ENCODE peak calls at places on chromosome X, in four cellular contexts. I is WERI-Rb-1; A is psoas muscle; E is CD8-positive, alpha-beta T cell. J is an unnamed sample. For H3K36me3 and H3K27me3, the result is how much of the 10 kb centered on the place peaks cover.

GRCh38 chrX:119573840-119574393 is 446 bp upstream of the UBE2A start:
- DNase-seq in I (peak), A (peak), E (no peak), J (peak)

GRCh38 chrX:55119712-55120111 is 30.9 kb downstream of the PAGE2 start:
- DNase-seq in A (no peak), I (no peak), E (no peak), J (no peak)

GRCh38 chrX:1577845-1578244 is 13.6 kb upstream of the AKAP17A start:
- DNase-seq in A (no peak), E (no peak), I (no peak), J (no peak)

GRCh38 chrX:54248309-54248708 is 65.3 kb upstream of the FAM120C start:
- DNase-seq in E (no peak), I (no peak), A (no peak), J (no peak)

GRCh38 chrX:32448320-32448719 is 763.0 kb downstream of the DMD start:
- DNase-seq in I (no peak), A (no peak), E (no peak), J (no peak)

GRCh38 chrX:45230410-45230809 is 29.7 kb upstream of the DIPK2B start:
- DNase-seq in A (no peak), I (no peak), E (no peak), J (no peak)

GRCh38 chrX:16123222-16123786 is at the start of gene GRPR:
- DNase-seq in A (peak), E (peak), I (peak), J (peak)

GRCh38 chrX:88416965-88417364 is 330.1 kb upstream of the CPXCR1 start:
- DNase-seq in E (no peak), A (no peak), I (no peak), J (no peak)

GRCh38 chrX:72247206-72247944 is 8.5 kb upstream of the ERCC6L start:
- DNase-seq in E (no peak), A (no peak), I (no peak), J (no peak)

GRCh38 chrX:153773218-153773611 is 7.6 kb upstream of the SRPK3 start:
- DNase-seq in E (no peak), I (no peak), A (peak), J (peak)

GRCh38 chrX:115592997-115593734 is 32.2 kb downstream of the PLS3 start:
- DNase-seq in I (no peak), A (no peak), E (no peak), J (no peak)

GRCh38 chrX:53223955-53224859 is 800 bp downstream of the KDM5C start:
- DNase-seq in I (no peak), A (peak), E (no peak), J (peak)

GRCh38 chrX:136780241-136780640 is 491 bp downstream of the ARHGEF6 start:
- DNase-seq in I (no peak), A (no peak), E (no peak), J (no peak)
- H3K4me3 ChIP-seq in I (no peak), A (peak), E (peak), J (no peak)

DNA sequence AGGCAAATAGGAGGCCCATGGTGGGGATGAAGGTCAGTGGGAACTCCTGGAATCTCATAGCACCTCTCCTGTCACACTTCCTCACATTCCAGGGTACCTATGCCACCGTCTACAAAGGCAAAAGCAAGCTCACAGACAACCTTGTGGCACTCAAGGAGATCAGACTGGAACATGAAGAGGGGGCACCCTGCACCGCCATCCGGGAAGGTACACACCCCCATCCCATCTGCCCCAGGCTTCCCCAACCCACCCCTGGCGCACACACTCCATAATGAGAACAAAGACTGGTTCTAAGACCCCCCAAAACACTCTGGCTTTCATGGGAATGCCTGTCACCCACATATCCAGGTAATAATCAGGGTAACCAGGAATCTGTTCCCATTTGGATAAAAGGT is 6.4 kb downstream of the CDK16 start:
- DNase-seq in A (no peak), E (no peak), I (no peak), J (no peak)
- H3K36me3 ChIP-seq in A (half or more), E (under half), I (half or more), J (under half)

GRCh38 chrX:47158781-47159180 is 13.8 kb downstream of the RBM10 start:
- DNase-seq in E (no peak), I (no peak), A (no peak), J (no peak)

GRCh38 chrX:47158131-47158530 is 13.1 kb downstream of the RBM10 start:
- DNase-seq in I (no peak), A (no peak), E (no peak), J (peak)

GRCh38 chrX:47160781-47161180 is 15.8 kb downstream of the RBM10 start:
- DNase-seq in A (no peak), E (no peak), I (no peak), J (no peak)

GRCh38 chrX:47151428-47151827 is 6.4 kb downstream of the RBM10 start:
- DNase-seq in I (no peak), A (no peak), E (no peak), J (no peak)

DNA sequence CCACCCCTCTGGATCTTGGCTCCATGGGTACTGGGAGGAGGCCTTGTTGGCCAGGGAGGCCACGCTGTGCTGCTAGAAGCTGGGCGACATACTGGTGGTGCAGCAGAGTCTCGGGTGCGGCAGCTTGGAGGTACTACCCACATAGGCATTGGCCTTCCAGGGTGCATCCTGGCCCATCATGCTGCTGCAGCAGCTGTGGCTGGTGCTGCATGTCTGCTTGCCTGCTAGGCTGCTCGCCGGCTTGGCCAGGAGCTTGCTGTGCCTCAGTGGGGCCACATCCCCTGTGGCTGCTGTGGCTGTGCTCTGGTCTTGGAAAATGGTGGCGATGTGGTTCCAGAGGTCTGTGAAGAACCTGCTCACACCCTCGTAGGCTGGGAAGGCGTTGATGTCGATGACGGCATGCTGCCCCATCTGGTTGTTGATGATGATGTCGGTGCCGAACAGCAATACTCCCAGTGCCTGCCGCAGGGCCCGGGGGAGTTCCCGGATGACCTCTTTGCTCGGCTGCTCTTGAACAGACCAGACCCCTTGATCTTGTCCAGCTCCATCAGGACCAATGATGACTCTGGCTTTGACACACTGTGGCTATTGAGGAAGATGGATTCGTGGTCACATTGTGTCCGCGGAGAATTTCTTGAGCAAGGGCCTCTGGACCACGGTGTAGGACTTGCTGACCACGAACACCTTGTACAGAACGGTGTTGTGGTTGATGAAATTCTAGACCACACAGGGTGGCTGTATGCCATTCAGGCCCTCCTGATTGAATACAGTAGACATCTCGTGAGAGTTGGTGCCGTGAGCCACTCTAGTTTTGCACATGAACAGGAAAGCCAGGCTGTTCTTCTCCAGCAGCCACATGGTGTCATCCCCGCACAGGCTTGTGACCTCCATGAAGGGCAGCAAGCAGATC is 11.8 kb downstream of the RBM10 start:
- DNase-seq in I (no peak), A (no peak), E (no peak), J (peak)
- H3K27me3 ChIP-seq in I (under half), A (under half), E (under half), J (under half)

DNA sequence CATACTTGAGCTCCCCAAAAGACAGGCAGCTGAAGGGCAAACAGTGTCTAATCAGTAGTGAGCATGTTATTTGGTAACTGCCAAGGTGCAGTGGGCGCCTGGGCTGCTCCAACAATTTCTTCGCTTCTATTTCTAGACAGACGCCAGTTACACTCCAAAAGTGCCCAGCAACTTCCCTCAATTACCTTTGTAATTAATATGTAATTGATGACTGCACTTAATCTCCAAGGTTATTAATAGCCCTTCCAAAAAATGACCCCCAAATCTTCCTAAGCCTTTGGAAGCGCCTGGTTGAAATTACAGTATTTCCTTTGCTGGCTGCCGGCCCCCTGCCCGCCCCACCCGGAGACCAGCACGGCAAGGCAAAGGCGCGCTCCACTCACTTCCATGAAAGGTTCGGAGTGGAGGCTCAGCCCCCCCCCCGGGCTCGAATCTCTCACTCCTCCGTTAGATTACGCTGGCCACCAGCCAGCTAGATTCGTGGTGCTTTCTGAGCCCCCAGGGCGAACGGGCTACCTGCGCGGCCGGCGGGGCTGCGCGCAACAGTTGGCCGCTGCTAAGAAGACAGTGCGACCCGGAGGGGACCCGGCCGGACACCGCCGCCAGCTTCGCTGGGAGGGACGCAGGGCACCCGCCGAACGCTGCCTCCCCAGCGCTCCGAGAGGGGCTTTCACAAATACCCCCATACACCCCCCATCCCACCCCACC is 1.9 kb downstream of the GPC4 start:
- DNase-seq in I (no peak), E (no peak), A (peak), J (peak)
- H3K4me3 ChIP-seq in I (no peak), E (no peak), A (peak), J (peak)

GRCh38 chrX:10117864-10118377 is 38.9 kb upstream of the CLCN4 start:
- DNase-seq in I (no peak), A (no peak), E (no peak), J (no peak)

GRCh38 chrX:10119399-10119990 is 37.3 kb upstream of the CLCN4 start:
- DNase-seq in A (no peak), E (peak), I (peak), J (peak)

GRCh38 chrX:10120828-10121227 is 35.9 kb upstream of the CLCN4 start:
- DNase-seq in A (no peak), E (no peak), I (no peak), J (no peak)

GRCh38 chrX:10117301-10117700 is 39.5 kb upstream of the CLCN4 start:
- DNase-seq in E (no peak), I (no peak), A (no peak), J (no peak)

GRCh38 chrX:10118530-10118929 is 38.2 kb upstream of the CLCN4 start:
- DNase-seq in I (no peak), A (no peak), E (no peak), J (no peak)
- H3K36me3 ChIP-seq in I (under half), A (under half), E (under half), J (under half)

GRCh38 chrX:106976416-106976815 is 23.6 kb downstream of the MORC4 start:
- DNase-seq in E (no peak), I (no peak), A (no peak), J (no peak)

DNA sequence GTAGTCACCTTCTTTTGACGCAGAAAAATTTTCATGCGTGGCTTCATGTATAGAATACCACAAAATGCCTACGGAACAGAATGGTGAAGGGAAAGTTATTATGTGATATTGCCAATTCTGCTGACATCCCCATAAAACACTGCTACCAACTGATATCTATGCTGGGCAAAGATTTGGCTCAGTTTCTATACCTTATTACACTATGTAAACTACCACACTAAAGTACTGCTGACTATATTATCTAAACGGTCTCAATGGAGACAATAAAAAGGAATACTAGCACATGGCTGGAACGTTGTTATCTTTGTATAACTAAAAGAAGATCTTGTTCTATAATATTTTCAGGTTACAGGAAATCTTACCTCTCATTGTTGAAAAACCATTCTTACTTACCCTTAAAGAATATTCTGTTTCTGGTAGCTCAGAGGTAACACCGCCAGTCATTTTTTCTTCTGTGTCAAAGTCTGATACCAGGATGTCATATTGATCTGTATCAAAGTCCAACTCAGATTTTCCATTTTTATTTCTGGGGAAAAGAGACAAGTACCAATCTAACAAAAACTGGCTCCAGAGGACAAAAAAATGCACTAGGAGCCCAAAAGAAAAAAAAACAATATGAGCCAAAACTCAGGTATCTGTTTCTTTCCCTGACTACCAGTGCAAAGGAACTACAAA is 18.9 kb downstream of the MORC4 start:
- DNase-seq in A (no peak), E (no peak), I (no peak), J (no peak)
- H3K27me3 ChIP-seq in A (under half), E (under half), I (under half), J (under half)

GRCh38 chrX:94492541-94492940 is 818.5 kb downstream of the FAM133A start:
- DNase-seq in E (no peak), I (no peak), A (no peak), J (peak)
- H3K4me3 ChIP-seq in E (no peak), I (no peak), A (no peak), J (no peak)

J was measured in H7.